ENCODE peak calls at places on chromosomes 13 and 19, in ten cellular contexts. C, O, N, X, A, S, K, D, G and F are unnamed samples.

GRCh38 chr13:19845758-19846157 is 17.7 kb downstream of the ZMYM5 start:
- ATAC-seq in C (no peak), O (peak), N (no peak), X (peak), A (peak), S (no peak), K (peak), D (no peak), G (peak), F (peak)

GRCh38 chr19:51157265-51157664 is 15.2 kb downstream of the SIGLEC7 start:
- ATAC-seq in C (no peak), O (no peak), N (no peak), X (no peak), A (no peak), S (no peak), K (no peak), D (no peak), G (no peak), F (no peak)

GRCh38 chr19:43527860-43528622 is 1.0 kb upstream of the ETHE1 start:
- ATAC-seq in C (no peak), O (no peak), N (no peak), X (no peak), A (no peak), S (no peak), K (no peak), D (no peak), G (peak), F (peak)

GRCh38 chr19:11453468-11454341 is 18.3 kb downstream of the PRKCSH start:
- ATAC-seq in C (no peak), O (peak), N (no peak), X (no peak), A (no peak), S (peak), K (no peak), D (peak), G (no peak), F (no peak)

GRCh38 chr19:16327911-16328823 is 3.5 kb downstream of the KLF2 start:
- ATAC-seq in C (peak), O (no peak), N (peak), X (peak), A (no peak), S (peak), K (peak), D (peak), G (no peak), F (peak)

GRCh38 chr13:93296584-93296983 is 70.0 kb downstream of the GPC6 start:
- ATAC-seq in C (no peak), O (no peak), N (no peak), X (no peak), A (no peak), S (no peak), K (no peak), D (no peak), G (no peak), F (no peak)

GRCh38 chr19:49833594-49833993 is 15.5 kb downstream of the MED25 start:
- ATAC-seq in C (no peak), O (no peak), N (no peak), X (no peak), A (no peak), S (no peak), K (no peak), D (no peak), G (no peak), F (no peak)

GRCh38 chr13:97278395-97279078 is 56.4 kb downstream of the MBNL2 start:
- ATAC-seq in C (no peak), O (no peak), N (peak), X (peak), A (peak), S (no peak), K (no peak), D (no peak), G (no peak), F (peak)

GRCh38 chr19:47542030-47542475 is 27.2 kb upstream of the NAPA start:
- ATAC-seq in C (no peak), O (no peak), N (no peak), X (no peak), A (no peak), S (no peak), K (peak), D (no peak), G (no peak), F (peak)

GRCh38 chr13:29125145-29125933 is 305.2 kb downstream of the MTUS2 start:
- ATAC-seq in C (no peak), O (no peak), N (no peak), X (peak), A (no peak), S (peak), K (no peak), D (peak), G (no peak), F (no peak)

GRCh38 chr13:101453784-101454201 is 1.3 kb downstream of the ITGBL1 start:
- ATAC-seq in C (no peak), O (peak), N (peak), X (peak), A (peak), S (no peak), K (no peak), D (no peak), G (peak), F (no peak)
- TF ChIP-seq CTCF in C (no peak), O (peak), N (no peak), X (peak), A (peak), S (no peak), K (peak), D (no peak), G (peak), F (no peak)

GRCh38 chr19:56083668-56084067 is 37.4 kb downstream of the ZNF787 start:
- ATAC-seq in C (no peak), O (no peak), N (no peak), X (no peak), A (no peak), S (no peak), K (no peak), D (no peak), G (no peak), F (no peak)
- TF ChIP-seq CTCF in C (no peak), O (no peak), N (no peak), X (no peak), A (no peak), S (no peak), K (no peak), D (no peak), G (no peak), F (no peak)

GRCh38 chr13:46342538-46342937 is 44.5 kb downstream of the RUBCNL start:
- ATAC-seq in C (no peak), O (no peak), N (no peak), X (no peak), A (no peak), S (no peak), K (no peak), D (no peak), G (no peak), F (no peak)

GRCh38 chr13:46341112-46341711 is 45.8 kb downstream of the RUBCNL start:
- ATAC-seq in C (no peak), O (no peak), N (peak), X (peak), A (no peak), S (peak), K (no peak), D (peak), G (no peak), F (peak)

GRCh38 chr13:46345400-46345799 is 41.7 kb downstream of the RUBCNL start:
- ATAC-seq in C (no peak), O (no peak), N (no peak), X (no peak), A (peak), S (no peak), K (no peak), D (no peak), G (peak), F (no peak)

GRCh38 chr13:46345866-46346265 is 41.2 kb downstream of the RUBCNL start:
- ATAC-seq in C (no peak), O (no peak), N (no peak), X (no peak), A (peak), S (no peak), K (no peak), D (no peak), G (peak), F (no peak)

DNA sequence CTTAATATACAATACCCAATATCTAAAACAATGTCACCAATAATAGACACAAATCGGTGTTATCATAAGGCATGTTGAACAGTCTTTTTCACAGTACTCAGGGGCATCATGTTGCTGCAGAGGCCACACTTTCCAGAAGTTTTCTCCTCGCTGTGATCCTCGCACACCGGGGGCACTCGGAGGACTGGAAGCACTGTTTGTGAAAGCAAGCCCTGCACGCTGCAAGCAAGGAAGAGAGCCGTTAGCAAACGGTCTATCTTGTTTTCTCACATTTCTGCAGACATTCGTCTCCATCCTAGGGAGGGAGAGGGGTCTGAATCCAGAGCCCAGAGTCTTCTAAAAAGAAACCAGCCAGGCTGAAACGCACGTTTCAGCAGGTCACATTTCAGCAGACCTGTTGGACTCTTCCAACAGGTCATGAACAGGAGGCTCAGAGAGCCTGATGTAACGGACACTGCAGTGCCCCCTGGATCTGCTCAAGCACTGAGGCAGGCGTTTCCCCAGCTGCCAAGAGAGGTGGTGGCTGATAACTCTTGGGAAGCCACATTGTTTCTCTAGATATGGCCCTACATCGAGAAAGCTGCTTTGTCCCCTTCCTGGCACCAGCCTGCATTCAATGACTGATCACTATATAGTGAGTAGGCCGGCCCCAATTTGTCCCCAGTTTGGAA is 43.6 kb downstream of the RUBCNL start:
- ATAC-seq in C (no peak), O (peak), N (no peak), X (no peak), A (no peak), S (no peak), K (no peak), D (no peak), G (no peak), F (no peak)
- TF ChIP-seq CTCF in C (no peak), O (no peak), N (no peak), X (no peak), A (no peak), S (no peak), K (no peak), D (no peak), G (no peak), F (no peak)

DNA sequence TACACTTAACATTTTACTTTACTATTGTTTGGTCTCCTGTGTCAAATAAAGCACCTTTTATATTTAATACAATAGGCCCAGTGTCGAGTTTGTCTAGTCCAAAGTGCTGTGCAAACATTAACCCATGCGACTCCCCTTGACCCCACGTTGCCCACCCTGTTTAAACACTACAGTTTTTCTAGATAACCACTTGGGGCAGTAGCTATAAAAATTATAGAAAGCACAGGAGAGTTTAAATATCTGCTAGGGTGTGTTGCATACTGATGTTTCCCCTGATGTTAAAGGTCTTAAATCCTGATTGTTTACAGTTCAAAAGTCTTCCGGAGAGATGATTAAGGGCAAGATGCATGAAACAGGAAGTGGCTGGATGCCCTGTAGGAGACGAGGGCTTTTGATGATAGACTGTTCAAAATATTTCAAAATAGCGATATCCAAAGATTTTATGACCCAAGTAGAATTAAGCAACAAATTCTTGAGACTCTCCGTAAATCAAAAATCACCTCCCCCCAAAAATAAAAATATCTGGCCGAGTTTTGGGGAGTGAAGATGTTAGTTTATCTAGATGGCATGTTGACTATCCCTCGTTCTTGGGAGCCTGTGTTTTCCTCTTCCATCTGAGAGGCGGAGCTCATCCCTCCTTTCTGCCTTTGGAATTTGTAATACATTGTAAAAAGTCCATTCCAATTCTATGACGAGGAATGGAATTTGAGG is 167.1 kb downstream of the FGF9 start:
- ATAC-seq in C (no peak), O (peak), N (no peak), X (no peak), A (no peak), S (no peak), K (peak), D (no peak), G (peak), F (peak)
- TF ChIP-seq CTCF in C (no peak), O (peak), N (no peak), X (no peak), A (no peak), S (no peak), K (no peak), D (no peak), G (no peak), F (no peak)

DNA sequence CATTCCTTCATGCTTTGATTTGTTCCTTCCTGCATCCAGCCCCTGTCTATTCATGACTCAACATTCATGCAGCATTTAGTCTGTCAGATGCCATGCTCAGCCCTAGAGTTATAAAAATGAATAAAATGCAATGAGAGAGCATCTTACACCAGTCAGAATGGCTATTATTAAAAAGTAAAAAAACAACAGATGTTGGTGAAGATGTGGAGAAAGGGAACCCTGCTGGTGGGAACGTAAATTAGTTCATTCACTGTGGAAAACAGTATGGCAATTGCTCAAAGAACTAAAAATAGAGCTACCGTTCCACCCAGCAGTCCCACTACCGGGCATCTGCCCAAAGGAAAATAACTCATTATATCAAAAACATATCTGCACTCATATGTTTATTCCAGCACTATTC is 70.0 kb upstream of the GTF3A start:
- ATAC-seq in C (no peak), O (no peak), N (no peak), X (no peak), A (no peak), S (no peak), K (peak), D (no peak), G (no peak), F (peak)
- TF ChIP-seq CTCF in C (no peak), O (no peak), N (no peak), X (no peak), A (no peak), S (no peak), K (peak), D (no peak), G (no peak), F (peak)

GRCh38 chr13:95264225-95264624 is 37.0 kb downstream of the ABCC4 start:
- ATAC-seq in C (no peak), O (no peak), N (no peak), X (no peak), A (no peak), S (no peak), K (no peak), D (no peak), G (no peak), F (no peak)
- TF ChIP-seq CTCF in C (no peak), O (no peak), N (no peak), X (no peak), A (no peak), S (no peak), K (no peak), D (no peak), G (no peak), F (no peak)

GRCh38 chr13:75569576-75569975 is 20.0 kb downstream of the UCHL3 start:
- ATAC-seq in C (no peak), O (no peak), N (no peak), X (no peak), A (no peak), S (no peak), K (no peak), D (no peak), G (no peak), F (no peak)

GRCh38 chr13:75566658-75567057 is 17.1 kb downstream of the UCHL3 start:
- ATAC-seq in C (no peak), O (no peak), N (no peak), X (no peak), A (no peak), S (no peak), K (peak), D (no peak), G (no peak), F (no peak)
- TF ChIP-seq CTCF in C (no peak), O (peak), N (no peak), X (peak), A (peak), S (no peak), K (peak), D (no peak), G (no peak), F (no peak)

GRCh38 chr19:36032251-36033104 is at the start of gene CLIP3:
- ATAC-seq in C (no peak), O (no peak), N (no peak), X (peak), A (peak), S (peak), K (peak), D (no peak), G (peak), F (peak)
- TF ChIP-seq CTCF in C (no peak), O (no peak), N (no peak), X (no peak), A (no peak), S (no peak), K (no peak), D (no peak), G (no peak), F (no peak)